ENCODE peak calls at places on chromosomes 7 and 10, in seven cellular contexts. F is body of pancreas, I is K562, R is A549, M is H1, K is upper lobe of left lung, A is heart left ventricle. J is an unnamed sample.

GRCh38 chr10:5531558-5532230 is 6.9 kb downstream of the CALML3 start:
- DNase-seq in F (no peak), I (no peak), R (no peak), M (no peak), K (no peak), A (no peak), J (peak)

GRCh38 chr7:1663857-1664651 is 6.0 kb upstream of the ELFN1 start:
- DNase-seq in F (peak), I (peak), R (no peak), M (peak), K (peak), A (peak), J (no peak)

GRCh38 chr7:128361463-128362441 is at the start of gene PRRT4:
- DNase-seq in F (peak), I (peak), R (peak), M (peak), K (peak), A (peak), J (peak)

GRCh38 chr10:72812798-72813430 is 80.6 kb upstream of the OIT3 start:
- DNase-seq in F (no peak), I (no peak), R (no peak), M (no peak), K (no peak), A (no peak), J (no peak)

GRCh38 chr7:68542831-68543230 is 1055.4 kb upstream of the AUTS2 start:
- DNase-seq in F (no peak), I (no peak), R (no peak), M (no peak), K (no peak), A (no peak), J (no peak)

GRCh38 chr7:101370836-101371235 is 8.2 kb downstream of the COL26A1 start:
- DNase-seq in F (no peak), I (no peak), R (no peak), M (no peak), K (no peak), A (no peak), J (no peak)

GRCh38 chr7:99685129-99685758 is 5.4 kb upstream of the CYP3A5 start:
- DNase-seq in F (no peak), I (no peak), R (no peak), M (no peak), K (no peak), A (no peak), J (no peak)

GRCh38 chr10:46545861-46546590 is 10.4 kb downstream of the GPRIN2 start:
- DNase-seq in F (no peak), I (no peak), R (no peak), M (peak), K (no peak), A (no peak), J (no peak)

GRCh38 chr7:99557940-99558305 is 519 bp upstream of the ZNF655 start:
- DNase-seq in F (no peak), I (no peak), R (no peak), M (no peak), K (no peak), A (no peak), J (no peak)

GRCh38 chr10:77513783-77514331 is 123.8 kb downstream of the KCNMA1 start:
- DNase-seq in F (peak), I (no peak), R (peak), M (no peak), K (peak), A (no peak), J (no peak)

GRCh38 chr10:52653510-52653909 is 119.1 kb downstream of the MBL2 start:
- DNase-seq in F (no peak), I (no peak), R (peak), M (no peak), K (no peak), A (peak), J (no peak)

GRCh38 chr10:101216207-101216607 is 13.1 kb downstream of the LBX1 start:
- DNase-seq in F (no peak), I (no peak), R (no peak), M (peak), K (peak), A (no peak), J (no peak)

GRCh38 chr7:156194813-156195212 is 382.6 kb upstream of the SHH start:
- DNase-seq in F (no peak), I (no peak), R (no peak), M (no peak), K (peak), A (no peak), J (no peak)

GRCh38 chr7:84614821-84615506 is 420.4 kb upstream of the SEMA3A start:
- DNase-seq in F (no peak), I (no peak), R (peak), M (no peak), K (no peak), A (no peak), J (no peak)

GRCh38 chr7:43302211-43302711 is 189.8 kb downstream of the HECW1 start:
- DNase-seq in F (no peak), I (no peak), R (no peak), M (no peak), K (peak), A (no peak), J (no peak)

GRCh38 chr10:80429521-80429966 is 21.2 kb downstream of the PRXL2A start:
- DNase-seq in F (no peak), I (no peak), R (peak), M (no peak), K (peak), A (no peak), J (no peak)

GRCh38 chr7:123797673-123798526 is 47.1 kb upstream of the HYAL4 start:
- DNase-seq in F (peak), I (no peak), R (peak), M (no peak), K (no peak), A (no peak), J (peak)

GRCh38 chr7:6026011-6026819 is 5.0 kb upstream of the ANKRD61 start:
- DNase-seq in F (peak), I (peak), R (peak), M (peak), K (peak), A (peak), J (peak)

GRCh38 chr7:83849135-83849534 is 200.2 kb upstream of the SEMA3E start:
- DNase-seq in F (no peak), I (no peak), R (no peak), M (no peak), K (no peak), A (no peak), J (no peak)

GRCh38 chr7:151087247-151088018 is 1.2 kb downstream of the AGAP3 start:
- DNase-seq in F (peak), I (peak), R (peak), M (no peak), K (peak), A (peak), J (peak)

GRCh38 chr10:31823358-31823757 is 105.3 kb downstream of the ARHGAP12 start:
- DNase-seq in F (no peak), I (no peak), R (no peak), M (no peak), K (no peak), A (no peak), J (no peak)

GRCh38 chr7:46847126-46847525 is 734.8 kb downstream of the TNS3 start:
- DNase-seq in F (no peak), I (no peak), R (no peak), M (no peak), K (no peak), A (no peak), J (no peak)

GRCh38 chr7:105602325-105603305 is 21.3 kb upstream of the EFCAB10 start:
- DNase-seq in F (no peak), I (no peak), R (no peak), M (no peak), K (no peak), A (no peak), J (no peak)

DNA sequence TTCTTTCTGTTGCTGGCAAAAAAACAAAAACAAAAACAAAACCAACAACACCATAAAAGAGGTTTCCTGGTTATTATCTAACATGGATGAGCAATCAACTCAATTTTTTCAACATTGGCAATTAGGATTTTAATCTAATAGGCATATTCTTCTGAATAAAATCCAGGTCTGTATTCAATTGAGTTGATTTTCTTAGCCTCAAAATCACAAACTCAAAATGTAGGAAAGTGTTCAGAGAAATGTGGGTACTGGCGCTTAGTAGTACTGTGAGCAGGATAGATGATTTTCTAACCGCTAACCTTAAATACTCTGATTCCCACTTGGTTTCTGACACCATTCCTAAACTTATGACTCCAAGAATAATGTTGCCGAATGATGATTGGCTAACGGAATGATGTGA is 5.6 kb downstream of the WNT16 start:
- DNase-seq in F (no peak), I (no peak), R (no peak), M (no peak), K (no peak), A (no peak), J (no peak)
- TF ChIP-seq POLR2A in F (no peak), I (no peak), R (no peak), M (no peak), K (no peak), A (no peak), J (no peak)

GRCh38 chr7:108017776-108018151 is 14.8 kb upstream of the LAMB1 start:
- DNase-seq in F (no peak), I (no peak), R (no peak), M (no peak), K (no peak), A (no peak), J (no peak)

GRCh38 chr7:108016841-108017775 is 14.1 kb upstream of the LAMB1 start:
- DNase-seq in F (peak), I (no peak), R (peak), M (no peak), K (no peak), A (no peak), J (peak)

GRCh38 chr7:108018668-108019067 is 15.7 kb upstream of the LAMB1 start:
- DNase-seq in F (no peak), I (no peak), R (no peak), M (no peak), K (no peak), A (no peak), J (no peak)

GRCh38 chr7:108024538-108024937 is 21.6 kb upstream of the LAMB1 start:
- DNase-seq in F (no peak), I (no peak), R (no peak), M (no peak), K (no peak), A (no peak), J (no peak)

DNA sequence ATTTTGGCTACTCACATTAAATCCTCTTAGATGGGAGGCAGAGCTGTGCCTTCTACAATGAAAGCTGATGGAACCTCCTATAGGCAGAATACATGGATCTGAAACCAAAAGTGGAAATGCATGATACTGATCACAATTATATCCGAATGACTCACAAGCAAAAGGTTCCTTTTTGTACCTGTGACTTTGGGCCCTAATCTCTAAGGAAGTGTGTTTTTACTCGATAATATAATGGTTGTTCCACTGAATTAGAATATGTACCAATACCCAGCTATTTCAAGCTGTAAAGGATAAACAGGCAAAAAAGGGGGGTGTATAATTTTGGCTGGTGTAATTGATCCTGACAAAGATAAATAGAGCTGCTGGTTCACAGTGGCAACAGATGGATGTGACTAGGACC is 17.6 kb upstream of the LAMB1 start:
- DNase-seq in F (no peak), I (no peak), R (no peak), M (no peak), K (no peak), A (no peak), J (no peak)
- TF ChIP-seq POLR2A in F (no peak), I (no peak), R (no peak), M (no peak), K (no peak), A (no peak), J (no peak)

DNA sequence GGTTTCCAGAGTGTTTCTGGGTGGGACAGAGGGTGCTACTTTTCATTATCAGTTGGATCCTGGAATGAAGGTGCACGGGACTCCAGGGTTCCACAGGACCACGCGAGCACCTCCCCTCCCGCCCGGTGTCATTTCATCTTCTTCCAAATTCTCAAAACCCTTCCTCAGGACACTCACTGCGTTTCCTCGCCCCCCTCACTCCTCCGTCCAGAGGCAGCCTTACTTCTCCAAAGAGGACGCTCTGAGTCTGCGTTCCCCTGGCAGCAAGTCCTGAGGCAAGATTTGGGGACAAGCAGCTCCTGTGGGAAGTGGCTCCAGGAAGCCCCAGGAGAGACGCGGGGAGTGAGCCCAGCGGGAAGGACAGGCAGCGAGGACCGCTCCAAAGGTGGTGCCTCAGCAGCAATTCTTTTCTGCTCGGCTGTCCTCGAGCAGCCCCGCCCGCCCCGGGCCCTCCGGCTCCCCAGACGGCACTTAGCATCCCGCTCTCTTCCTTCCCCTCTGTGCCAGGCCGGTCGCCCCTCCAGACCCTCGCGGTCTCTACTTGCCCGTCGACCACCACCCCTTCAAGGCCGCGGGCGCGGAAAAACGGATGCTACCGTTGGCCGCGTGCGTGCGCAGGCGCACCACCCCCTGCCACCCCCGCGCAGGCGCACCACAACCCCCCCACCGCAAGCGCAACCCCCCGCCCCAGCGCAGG is 586 bp upstream of the LRRC27 start:
- DNase-seq in F (no peak), I (peak), R (no peak), M (no peak), K (no peak), A (no peak), J (no peak)
- TF ChIP-seq POLR2A in F (peak), I (peak), R (peak), M (no peak), K (no peak), A (no peak), J (peak)

DNA sequence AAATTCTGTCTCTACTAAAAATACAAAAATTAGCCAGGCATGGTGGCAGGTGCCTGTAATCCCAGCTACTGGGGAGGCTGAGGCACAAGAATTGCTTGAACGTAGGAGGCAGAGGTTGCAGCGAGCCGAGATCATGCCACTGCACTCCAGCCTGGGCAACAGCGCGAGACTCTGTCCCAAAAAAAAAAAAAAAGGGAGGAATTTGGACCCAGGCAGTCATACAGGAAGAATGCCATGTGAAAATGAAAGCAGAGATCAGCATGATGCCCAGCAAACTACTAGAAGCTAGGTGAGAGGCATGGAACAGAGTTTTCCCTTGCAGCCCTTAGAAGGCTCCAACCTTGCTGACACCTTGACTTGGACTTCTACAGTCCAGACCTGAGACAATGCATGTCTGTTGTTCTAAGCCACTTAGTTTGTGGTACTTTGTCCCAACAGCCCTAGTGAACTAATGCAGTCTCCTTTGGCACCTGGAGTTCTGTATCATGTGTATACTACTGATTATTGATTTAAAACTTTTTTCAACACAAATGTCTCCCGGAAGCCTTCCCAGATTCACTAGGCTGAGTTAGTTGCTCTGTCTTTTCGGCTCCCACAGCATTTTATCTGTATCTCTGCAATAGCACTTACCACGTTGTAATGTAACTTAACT is 10.2 kb upstream of the BAG3 start:
- DNase-seq in F (no peak), I (no peak), R (no peak), M (no peak), K (no peak), A (no peak), J (no peak)
- TF ChIP-seq POLR2A in F (no peak), I (no peak), R (no peak), M (no peak), K (no peak), A (no peak), J (no peak)

GRCh38 chr7:47979145-47979831 is at the start of gene HUS1:
- DNase-seq in F (peak), I (peak), R (peak), M (peak), K (peak), A (peak), J (peak)
- TF ChIP-seq POLR2A in F (peak), I (peak), R (peak), M (peak), K (peak), A (no peak), J (peak)

GRCh38 chr10:43607199-43607573 is 948 bp downstream of the ZNF485 start:
- DNase-seq in F (no peak), I (peak), R (no peak), M (no peak), K (no peak), A (no peak), J (no peak)

GRCh38 chr10:43605850-43606322 is 352 bp upstream of the ZNF485 start:
- DNase-seq in F (no peak), I (no peak), R (no peak), M (no peak), K (no peak), A (no peak), J (no peak)

GRCh38 chr10:43606323-43607198 is at the start of gene ZNF485:
- DNase-seq in F (peak), I (peak), R (peak), M (peak), K (peak), A (peak), J (peak)

GRCh38 chr10:43610636-43611035 is 4.4 kb downstream of the ZNF485 start:
- DNase-seq in F (no peak), I (no peak), R (no peak), M (no peak), K (no peak), A (no peak), J (no peak)
- TF ChIP-seq POLR2A in F (no peak), I (no peak), R (no peak), M (no peak), K (no peak), A (no peak), J (no peak)

J was measured in erythroblast.